ENCODE peak calls at places on chromosomes 13 and 19, in four cellular contexts. Q is stimulated activated CD8-positive, alpha-beta memory T cell treated with anti-CD3 and anti-CD28 coated beads, Interleukin-7, amount 100 ng/mL, for 1 hour; B is activated naive CD4-positive, alpha-beta T cell treated with anti-CD3 and anti-CD28 coated beads, Interleukin-2, amount 50 U/mL, for 16 hours; F is GM23338. P is an unnamed sample.

GRCh38 chr13:34040863-34041262 is 222.9 kb downstream of the RFC3 start:
- DNase-seq in Q (no peak), B (no peak), F (no peak), P (no peak)

GRCh38 chr19:8304841-8305621 is 3.1 kb downstream of the CD320 start:
- DNase-seq in Q (no peak), B (peak; percentile 41), F (peak; percentile 94), P (peak; percentile 70)

GRCh38 chr13:99157046-99157445 is 43.6 kb upstream of the UBAC2 start:
- DNase-seq in Q (no peak), B (no peak), F (no peak), P (no peak)

GRCh38 chr13:102198418-102199322 is 203.2 kb downstream of the FGF14 start:
- DNase-seq in Q (no peak), B (no peak), F (no peak), P (no peak)

GRCh38 chr13:21825186-21825585 is 154.3 kb downstream of the FGF9 start:
- DNase-seq in Q (no peak), B (no peak), F (no peak), P (no peak)

GRCh38 chr13:98927954-98928927 is 49.6 kb downstream of the DOCK9 start:
- DNase-seq in Q (no peak), B (no peak), F (peak; percentile 66), P (no peak)

GRCh38 chr13:97256343-97256783 is 34.2 kb downstream of the MBNL2 start:
- DNase-seq in Q (no peak), B (no peak), F (no peak), P (no peak)

GRCh38 chr19:10339380-10339960 is at the start of gene ICAM3:
- DNase-seq in Q (peak; percentile 22), B (peak; percentile 61), F (no peak), P (peak; percentile 88)

GRCh38 chr13:110428281-110428680 is 121.2 kb downstream of the COL4A2 start:
- DNase-seq in Q (no peak), B (no peak), F (no peak), P (no peak)